ENCODE peak calls at places on chromosome 19, in five cellular contexts. One of them, this sample, is unnamed.

GRCh38 chr19:41350735-41351338 is 2.9 kb downstream of the TGFB1 start:
- DNase-seq in WTC11: no peak
- DNase-seq in aorta: no peak
- DNase-seq in stimulated activated CD4-positive, alpha-beta T cell treated with anti-CD3 and anti-CD28 coated beads, Interleukin-2, amount 100 ng/mL, for 48 hours: no peak
- DNase-seq in NCI-H2081: no peak
- DNase-seq in this sample: no peak

GRCh38 chr19:53365899-53366493 is 491 bp downstream of the ZNF525 start:
- DNase-seq in WTC11: peak
- DNase-seq in aorta: no peak
- DNase-seq in stimulated activated CD4-positive, alpha-beta T cell treated with anti-CD3 and anti-CD28 coated beads, Interleukin-2, amount 100 ng/mL, for 48 hours: peak
- DNase-seq in NCI-H2081: no peak
- DNase-seq in this sample: no peak

GRCh38 chr19:40610396-40611064 is 9.4 kb downstream of the LTBP4 start:
- DNase-seq in WTC11: no peak
- DNase-seq in aorta: peak
- DNase-seq in stimulated activated CD4-positive, alpha-beta T cell treated with anti-CD3 and anti-CD28 coated beads, Interleukin-2, amount 100 ng/mL, for 48 hours: peak
- DNase-seq in NCI-H2081: no peak
- DNase-seq in this sample: no peak

GRCh38 chr19:31096930-31097329 is 252.3 kb downstream of the TSHZ3 start:
- DNase-seq in WTC11: no peak
- DNase-seq in aorta: no peak
- DNase-seq in stimulated activated CD4-positive, alpha-beta T cell treated with anti-CD3 and anti-CD28 coated beads, Interleukin-2, amount 100 ng/mL, for 48 hours: no peak
- DNase-seq in NCI-H2081: no peak
- DNase-seq in this sample: no peak

GRCh38 chr19:19539738-19540703 is 2.0 kb downstream of the CILP2 start:
- DNase-seq in WTC11: peak
- DNase-seq in aorta: peak
- DNase-seq in stimulated activated CD4-positive, alpha-beta T cell treated with anti-CD3 and anti-CD28 coated beads, Interleukin-2, amount 100 ng/mL, for 48 hours: peak
- DNase-seq in NCI-H2081: no peak
- DNase-seq in this sample: no peak

GRCh38 chr19:41409288-41409687 is 11.7 kb downstream of the BCKDHA start:
- DNase-seq in WTC11: no peak
- DNase-seq in aorta: no peak
- DNase-seq in stimulated activated CD4-positive, alpha-beta T cell treated with anti-CD3 and anti-CD28 coated beads, Interleukin-2, amount 100 ng/mL, for 48 hours: no peak
- DNase-seq in NCI-H2081: no peak
- DNase-seq in this sample: no peak

GRCh38 chr19:14400913-14401312 is 18.2 kb downstream of the DDX39A start:
- DNase-seq in WTC11: no peak
- DNase-seq in aorta: no peak
- DNase-seq in stimulated activated CD4-positive, alpha-beta T cell treated with anti-CD3 and anti-CD28 coated beads, Interleukin-2, amount 100 ng/mL, for 48 hours: no peak
- DNase-seq in NCI-H2081: no peak
- DNase-seq in this sample: no peak

GRCh38 chr19:11435057-11435832 is at the start of the genes ODAD3 and PRKCSH:
- DNase-seq in WTC11: peak
- DNase-seq in aorta: peak
- DNase-seq in stimulated activated CD4-positive, alpha-beta T cell treated with anti-CD3 and anti-CD28 coated beads, Interleukin-2, amount 100 ng/mL, for 48 hours: peak
- DNase-seq in NCI-H2081: peak
- DNase-seq in this sample: peak

GRCh38 chr19:20102097-20102496 is 24.3 kb downstream of the ZNF90 start:
- DNase-seq in WTC11: no peak
- DNase-seq in aorta: no peak
- DNase-seq in stimulated activated CD4-positive, alpha-beta T cell treated with anti-CD3 and anti-CD28 coated beads, Interleukin-2, amount 100 ng/mL, for 48 hours: no peak
- DNase-seq in NCI-H2081: no peak
- DNase-seq in this sample: no peak

GRCh38 chr19:51497666-51498065 is 3.9 kb downstream of the SIGLEC12 start:
- DNase-seq in WTC11: no peak
- DNase-seq in aorta: no peak
- DNase-seq in stimulated activated CD4-positive, alpha-beta T cell treated with anti-CD3 and anti-CD28 coated beads, Interleukin-2, amount 100 ng/mL, for 48 hours: no peak
- DNase-seq in NCI-H2081: no peak
- DNase-seq in this sample: no peak

GRCh38 chr19:21463449-21464105 is 41.8 kb upstream of the ZNF429 start:
- DNase-seq in WTC11: peak
- DNase-seq in aorta: no peak
- DNase-seq in stimulated activated CD4-positive, alpha-beta T cell treated with anti-CD3 and anti-CD28 coated beads, Interleukin-2, amount 100 ng/mL, for 48 hours: no peak
- DNase-seq in NCI-H2081: no peak
- DNase-seq in this sample: peak